ENCODE peak calls at places on chromosomes 4 and X, in nine cellular contexts. C is progenitor cell of endocrine pancreas, J is SW480, B is NCI-H2029 treated with DMSO at 0.1 percent for 48 hours, G is mesenchymal stem cell, Y is activated T-helper 1 cell treated with Interleukin-2 at 50 U/mL for 16 hours, K is H54, A is mucosa of gallbladder, I is GM19239. M is an unnamed sample.

GRCh38 chr4:186852078-186852420 is 128.4 kb upstream of the FAT1 start:
- DNase-seq in C (no peak), K (no peak), I (no peak), A (no peak), B (no peak), G (no peak), J (no peak), Y (no peak), M (no peak)

GRCh38 chr4:183175631-183176232 is 76.7 kb downstream of the WWC2 start:
- DNase-seq in A (no peak), I (no peak), C (no peak), Y (no peak), G (no peak), B (no peak), K (peak), J (no peak), M (no peak)

GRCh38 chrX:26789751-26790150 is 573.8 kb downstream of the MAGEB5 start:
- DNase-seq in I (no peak), Y (no peak), G (no peak), B (no peak), A (no peak), K (no peak), C (no peak), J (no peak), M (no peak)

GRCh38 chr4:126710935-126711334 is 921.8 kb upstream of the INTU start:
- DNase-seq in Y (no peak), J (no peak), A (no peak), B (no peak), C (no peak), G (no peak), K (no peak), I (no peak), M (no peak)

GRCh38 chrX:134172588-134173259 is 64.3 kb upstream of the CCDC160 start:
- DNase-seq in K (no peak), B (no peak), J (no peak), I (no peak), A (no peak), G (peak), C (peak), Y (peak), M (peak)

GRCh38 chrX:21487832-21488231 is 113.6 kb downstream of the CNKSR2 start:
- DNase-seq in J (no peak), G (no peak), Y (no peak), A (peak), K (no peak), I (no peak), B (peak), C (no peak), M (no peak)

GRCh38 chr4:47442980-47443379 is 20.5 kb downstream of the COMMD8 start:
- DNase-seq in G (no peak), I (no peak), C (no peak), K (no peak), Y (no peak), B (no peak), J (no peak), A (no peak), M (no peak)

GRCh38 chrX:125651426-125651825 is 331.8 kb downstream of the TEX13C start:
- DNase-seq in B (no peak), C (no peak), J (no peak), A (no peak), Y (no peak), I (no peak), G (no peak), K (no peak), M (no peak)

GRCh38 chr4:139901516-139902327 is 236.1 kb downstream of the MGST2 start:
- DNase-seq in Y (no peak), A (no peak), B (no peak), K (no peak), G (peak), J (no peak), C (no peak), I (no peak), M (no peak)

GRCh38 chrX:100969408-100969807 is at the start of gene ARL13A:
- DNase-seq in B (no peak), I (no peak), A (no peak), J (no peak), C (no peak), Y (no peak), K (no peak), G (no peak), M (no peak)

GRCh38 chrX:125198546-125198945 is 121.1 kb upstream of the TEX13C start:
- DNase-seq in A (no peak), G (no peak), B (no peak), Y (no peak), J (no peak), C (no peak), I (no peak), K (no peak), M (no peak)

GRCh38 chr4:3235581-3235980 is 13.4 kb upstream of the MSANTD1 start:
- DNase-seq in A (no peak), I (no peak), C (no peak), K (no peak), B (no peak), G (no peak), Y (no peak), J (no peak), M (no peak)

GRCh38 chr4:69881173-69881773 is 21.3 kb upstream of the SULT1E1 start:
- DNase-seq in G (peak), Y (no peak), J (peak), B (peak), K (no peak), A (no peak), I (peak), C (no peak), M (peak)

GRCh38 chrX:70664726-70665125 is 220.1 kb downstream of the DLG3 start:
- DNase-seq in G (peak), B (peak), C (no peak), Y (no peak), A (no peak), K (no peak), I (no peak), J (peak), M (no peak)

GRCh38 chr4:20987191-20987590 is 286.9 kb downstream of the PACRGL start:
- DNase-seq in A (no peak), Y (no peak), I (no peak), C (no peak), B (no peak), J (no peak), G (no peak), K (no peak), M (no peak)

GRCh38 chr4:74794341-74794801 is at the start of gene BTC:
- DNase-seq in K (peak), B (peak), Y (no peak), I (no peak), A (peak), C (peak), J (peak), G (peak), M (peak)

GRCh38 chrX:132614297-132614696 is 125.5 kb upstream of the MBNL3 start:
- DNase-seq in C (no peak), Y (no peak), B (no peak), J (peak), G (no peak), I (no peak), K (no peak), A (no peak), M (no peak)

GRCh38 chrX:81120270-81120935 is 81.3 kb downstream of the HMGN5 start:
- DNase-seq in B (no peak), J (peak), Y (no peak), I (no peak), K (no peak), C (no peak), A (no peak), G (peak), M (no peak)

GRCh38 chr4:86614896-86615295 is 20.8 kb downstream of the PTPN13 start:
- DNase-seq in J (no peak), C (no peak), B (no peak), I (no peak), A (no peak), K (no peak), Y (no peak), G (no peak), M (no peak)

GRCh38 chr4:15234585-15235126 is 193.2 kb upstream of the C1QTNF7 start:
- DNase-seq in B (no peak), J (peak), G (peak), A (no peak), C (no peak), K (peak), Y (no peak), I (no peak), M (no peak)

GRCh38 chr4:2944882-2945526 is 18.2 kb downstream of the NOP14 start:
- DNase-seq in K (no peak), A (no peak), I (no peak), J (no peak), Y (no peak), B (no peak), G (no peak), C (no peak), M (no peak)

GRCh38 chr4:84492290-84492689 is 6.8 kb downstream of the NKX6-1 start:
- DNase-seq in K (no peak), Y (no peak), J (no peak), A (no peak), G (no peak), I (no peak), B (no peak), C (no peak), M (no peak)

GRCh38 chr4:105765690-105766407 is 57.3 kb downstream of the GSTCD start:
- DNase-seq in Y (no peak), K (peak), A (peak), C (no peak), I (no peak), G (peak), J (peak), B (no peak), M (no peak)

GRCh38 chrX:130018143-130018542 is 35.7 kb downstream of the BCORL1 start:
- DNase-seq in Y (no peak), I (no peak), C (no peak), J (no peak), G (no peak), B (no peak), K (no peak), A (no peak), M (no peak)

GRCh38 chr4:177116161-177116560 is 193.5 kb upstream of the NEIL3 start:
- DNase-seq in A (no peak), Y (no peak), C (no peak), I (no peak), J (no peak), G (no peak), B (no peak), K (no peak), M (no peak)

GRCh38 chr4:168199262-168199957 is 107.1 kb downstream of the ANXA10 start:
- DNase-seq in C (no peak), A (no peak), B (no peak), G (no peak), K (no peak), I (no peak), J (no peak), Y (no peak), M (no peak)

GRCh38 chr4:182770969-182771330 is 146.2 kb downstream of the DCTD start:
- DNase-seq in I (no peak), B (no peak), K (no peak), G (no peak), Y (no peak), A (no peak), C (no peak), J (no peak), M (no peak)

GRCh38 chrX:115449742-115450141 is 111.2 kb upstream of the PLS3 start:
- DNase-seq in K (no peak), G (peak), A (peak), I (no peak), C (no peak), J (no peak), B (no peak), Y (no peak), M (peak)

GRCh38 chr4:140906984-140907962 is 151.1 kb upstream of the TBC1D9 start:
- DNase-seq in J (no peak), A (no peak), B (no peak), I (no peak), K (no peak), C (no peak), G (no peak), Y (no peak), M (no peak)

GRCh38 chr4:2789801-2790582 is 2.9 kb upstream of the SH3BP2 start:
- DNase-seq in Y (no peak), G (no peak), B (no peak), J (no peak), C (no peak), A (no peak), I (no peak), K (no peak), M (peak)